ENCODE peak calls at places on chromosome 6, in eight cellular contexts. K is activated CD8-positive, alpha-beta T cell treated with anti-CD3 and anti-CD28 coated beads for 36 hours; O is GM12865; G is HCT116; Y is stomach; U is A673; I is activated B cell treated with CpG ODN at 0.5 μM for 24 hours; D is brain microvascular endothelial cell. F is an unnamed sample.

GRCh38 chr6:24255676-24256075 is 102.2 kb downstream of the DCDC2 start:
- DNase-seq in K (no peak), O (peak), G (no peak), Y (no peak), U (no peak), I (no peak), D (no peak), F (no peak)

GRCh38 chr6:47180633-47181032 is 129.1 kb downstream of the TNFRSF21 start:
- DNase-seq in K (peak), O (no peak), G (peak), Y (no peak), U (peak), I (no peak), D (peak), F (no peak)

GRCh38 chr6:154868143-154868594 is 126.9 kb upstream of the TIAM2 start:
- DNase-seq in K (no peak), O (peak), G (peak), Y (no peak), U (peak), I (no peak), D (peak), F (no peak)

GRCh38 chr6:93069856-93070255 is 349.5 kb downstream of the EPHA7 start:
- DNase-seq in K (no peak), O (no peak), G (no peak), Y (no peak), U (no peak), I (no peak), D (no peak), F (no peak)

GRCh38 chr6:4913705-4914411 is 90.0 kb downstream of the RPP40 start:
- DNase-seq in K (no peak), O (no peak), G (no peak), Y (peak), U (no peak), I (no peak), D (no peak), F (no peak)

GRCh38 chr6:31579546-31580445 is 2.4 kb downstream of the LTB start:
- DNase-seq in K (peak), O (no peak), G (no peak), Y (no peak), U (no peak), I (no peak), D (no peak), F (no peak)

GRCh38 chr6:131080084-131080483 is 17.0 kb upstream of the EPB41L2 start:
- DNase-seq in K (no peak), O (no peak), G (no peak), Y (no peak), U (no peak), I (no peak), D (no peak), F (no peak)

GRCh38 chr6:143761103-143761502 is 82.0 kb upstream of the LTV1 start:
- DNase-seq in K (no peak), O (no peak), G (no peak), Y (no peak), U (no peak), I (no peak), D (no peak), F (no peak)

GRCh38 chr6:108948252-108948651 is 100.0 kb downstream of the ARMC2 start:
- DNase-seq in K (no peak), O (no peak), G (no peak), Y (peak), U (no peak), I (no peak), D (peak), F (no peak)

GRCh38 chr6:130420911-130421310 is 55.1 kb downstream of the TMEM200A start:
- DNase-seq in K (no peak), O (no peak), G (no peak), Y (no peak), U (no peak), I (no peak), D (no peak), F (no peak)

GRCh38 chr6:88177961-88178464 is 11.9 kb upstream of the CNR1 start:
- DNase-seq in K (no peak), O (peak), G (no peak), Y (no peak), U (no peak), I (no peak), D (peak), F (no peak)

GRCh38 chr6:35728663-35729348 is 8.0 kb upstream of the ARMC12 start:
- DNase-seq in K (peak), O (no peak), G (no peak), Y (peak), U (no peak), I (no peak), D (no peak), F (no peak)
- TF ChIP-seq CTCF in K (peak), O (no peak), G (no peak), Y (no peak), U (no peak), I (no peak), D (no peak), F (no peak)

DNA sequence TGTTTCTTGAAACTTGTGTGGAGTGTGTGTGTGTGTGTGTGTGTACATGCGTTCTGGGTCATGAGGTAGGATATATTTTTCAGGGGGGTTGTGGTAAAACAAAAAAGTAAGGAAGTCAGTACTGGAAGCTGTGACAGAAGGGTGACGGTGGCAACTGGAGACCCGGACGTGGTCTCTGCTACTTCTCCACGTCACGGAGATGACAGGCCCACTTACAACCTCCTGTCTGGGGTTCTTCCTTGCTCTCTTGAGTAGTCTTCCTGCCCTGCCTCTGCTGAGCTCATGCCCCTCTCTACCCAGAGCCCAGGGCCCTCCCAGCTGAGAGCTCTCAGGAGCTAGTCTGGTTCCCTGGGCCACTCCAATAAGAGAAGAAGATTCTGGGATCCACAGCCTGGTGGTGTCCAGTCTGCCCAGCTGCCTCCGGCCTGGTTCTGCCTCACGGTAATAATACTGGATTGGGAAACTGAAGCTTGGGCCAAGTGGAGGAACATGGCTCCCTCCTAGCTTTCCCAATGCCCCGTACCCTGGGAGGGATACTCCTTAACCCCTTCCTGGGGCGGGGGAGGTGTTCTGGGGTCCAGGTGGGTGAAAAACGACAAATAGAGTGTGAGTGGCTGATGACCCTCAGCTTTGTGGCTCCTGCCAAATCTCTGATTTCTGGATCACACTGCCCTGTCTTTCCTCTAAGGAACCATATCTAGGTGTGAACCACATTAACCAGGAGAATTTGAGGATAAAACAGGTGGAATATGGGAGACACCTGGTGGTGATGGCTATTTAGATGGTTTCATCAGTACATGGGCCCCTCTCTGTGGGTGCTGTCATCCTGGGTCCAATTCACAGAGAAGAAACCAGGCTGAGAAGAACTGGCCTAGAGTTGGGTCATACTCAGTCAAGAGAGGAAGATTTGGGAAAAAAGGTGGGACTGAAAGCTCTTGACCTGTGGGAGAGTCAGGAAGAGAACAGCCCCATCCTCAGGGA is 27.2 kb downstream of the VEGFA start:
- DNase-seq in K (no peak), O (no peak), G (no peak), Y (no peak), U (no peak), I (no peak), D (no peak), F (peak)
- TF ChIP-seq CTCF in K (no peak), O (no peak), G (no peak), Y (no peak), U (no peak), I (no peak), D (no peak), F (no peak)

GRCh38 chr6:30447237-30447636 is 42.1 kb upstream of the HLA-E start:
- DNase-seq in K (no peak), O (no peak), G (peak), Y (no peak), U (peak), I (no peak), D (peak), F (no peak)
- TF ChIP-seq CTCF in K (no peak), O (no peak), G (no peak), Y (no peak), U (peak), I (no peak), D (peak), F (no peak)

DNA sequence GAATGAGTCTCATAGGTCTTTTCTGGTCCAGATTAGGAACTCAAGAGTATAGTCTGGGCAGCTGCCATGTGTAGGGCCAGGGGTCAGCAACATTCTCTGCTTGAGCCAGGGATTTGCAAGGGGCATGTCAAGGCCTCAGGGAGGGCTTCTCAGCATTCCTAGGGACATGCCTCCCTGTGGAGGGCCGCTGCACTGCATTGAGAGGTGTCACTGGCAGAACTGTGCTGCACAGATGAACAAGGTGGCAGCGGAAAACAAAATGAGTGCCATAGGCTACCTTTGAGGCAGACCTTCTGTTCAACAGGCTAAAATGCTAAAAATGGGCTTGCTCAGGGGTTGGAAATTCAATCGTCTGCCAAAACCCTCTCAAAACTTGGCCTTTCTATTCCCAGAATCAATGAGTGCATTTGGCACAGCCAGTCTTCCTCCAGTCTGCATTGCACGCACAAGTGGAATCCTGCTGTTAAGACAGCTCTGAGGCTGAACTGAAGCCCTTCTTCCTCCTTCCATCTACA is 51.6 kb upstream of the SRPK1 start:
- DNase-seq in K (no peak), O (no peak), G (no peak), Y (no peak), U (peak), I (no peak), D (no peak), F (no peak)
- TF ChIP-seq CTCF in K (no peak), O (no peak), G (no peak), Y (no peak), U (no peak), I (no peak), D (peak), F (no peak)